ENCODE peak calls at places on chromosomes 1 and 21, in six cellular contexts. D, P, T, H, Y and S are unnamed samples.

GRCh38 chr1:112971006-112971405 is 15.0 kb upstream of the SLC16A1 start:
- DNase-seq in T (no peak), Y (no peak), P (no peak), H (no peak), D (no peak), S (no peak)

GRCh38 chr1:217910791-217911320 is 279.7 kb downstream of the SPATA17 start:
- DNase-seq in P (no peak), D (no peak), H (no peak), Y (no peak), T (no peak), S (no peak)

GRCh38 chr1:87942165-87942564 is 613.5 kb downstream of the LMO4 start:
- DNase-seq in T (no peak), Y (peak; percentile 58), P (peak; percentile 15), H (peak; percentile 15), D (no peak), S (no peak)

GRCh38 chr1:117821782-117822447 is 107.5 kb downstream of the GDAP2 start:
- DNase-seq in T (peak; percentile 44), H (no peak), Y (no peak), P (peak; percentile 94), D (no peak), S (peak; percentile 95)

GRCh38 chr1:46001087-46001785 is 131.2 kb downstream of the PIK3R3 start:
- DNase-seq in D (no peak), T (no peak), P (peak; percentile 36), H (no peak), Y (no peak), S (no peak)

GRCh38 chr1:153527023-153527724 is 8.6 kb downstream of the S100A6 start:
- DNase-seq in P (peak; percentile 98), D (no peak), T (no peak), Y (no peak), H (no peak), S (peak; percentile 98)

GRCh38 chr21:25871566-25871965 is 136.8 kb downstream of the GABPA start:
- DNase-seq in P (peak; percentile 33), Y (no peak), H (no peak), T (no peak), D (no peak), S (peak; percentile 21)

GRCh38 chr1:70486676-70487470 is 75.8 kb downstream of the CTH start:
- DNase-seq in Y (no peak), D (no peak), H (no peak), T (peak; percentile 18), P (peak; percentile 77), S (peak; percentile 26)

GRCh38 chr1:224300346-224300745 is 29.6 kb downstream of the NVL start:
- DNase-seq in P (peak; percentile 84), D (no peak), Y (no peak), T (no peak), H (no peak), S (peak; percentile 90)

GRCh38 chr1:151266315-151266714 is 11.8 kb downstream of the PSMD4 start:
- DNase-seq in P (no peak), Y (no peak), H (no peak), D (no peak), T (no peak), S (no peak)

GRCh38 chr1:86394416-86394815 is 1.7 kb downstream of the ODF2L start:
- DNase-seq in H (no peak), Y (no peak), D (no peak), T (no peak), P (peak; percentile 14), S (no peak)

GRCh38 chr1:47013239-47013638 is 10.2 kb upstream of the CYP4X1 start:
- DNase-seq in P (no peak), D (no peak), H (no peak), T (no peak), Y (no peak), S (peak; percentile 74)

GRCh38 chr1:166391677-166392076 is 224.9 kb upstream of the FAM78B start:
- DNase-seq in T (no peak), P (peak; percentile 2), Y (no peak), D (no peak), H (no peak), S (no peak)

GRCh38 chr21:26846036-26846931 is 1.1 kb upstream of the ADAMTS1 start:
- DNase-seq in T (peak; percentile 93), D (peak; percentile 78), P (peak; percentile 69), Y (peak; percentile 91), H (peak; percentile 76), S (peak; percentile 49)

GRCh38 chr1:76868154-76868882 is 1.0 kb downstream of the ST6GALNAC5 start:
- DNase-seq in Y (peak; percentile 54), H (no peak), T (no peak), P (peak; percentile 23), D (peak; percentile 31), S (peak; percentile 21)

GRCh38 chr1:180178511-180179161 is 24.0 kb downstream of the QSOX1 start:
- DNase-seq in P (peak; percentile 58), Y (peak; percentile 75), D (peak; percentile 68), H (no peak), T (peak; percentile 55), S (peak; percentile 72)

GRCh38 chr1:167447521-167448136 is 70.7 kb downstream of the CD247 start:
- DNase-seq in T (no peak), H (no peak), D (no peak), Y (no peak), P (peak; percentile 82), S (peak; percentile 60)

GRCh38 chr1:112849425-112849966 is 106.5 kb downstream of the SLC16A1 start:
- DNase-seq in T (no peak), Y (no peak), H (no peak), P (peak; percentile 38), D (peak; percentile 23), S (peak; percentile 52)

GRCh38 chr1:201790261-201790660 is 38.7 kb upstream of the IPO9 start:
- DNase-seq in H (no peak), Y (no peak), P (peak; percentile 58), T (no peak), D (no peak), S (peak; percentile 50)

GRCh38 chr1:70714149-70714548 is 303.1 kb downstream of the CTH start:
- DNase-seq in D (no peak), Y (no peak), H (no peak), T (no peak), P (no peak), S (no peak)

GRCh38 chr1:150613061-150613920 is 16.1 kb downstream of the ENSA start:
- DNase-seq in H (no peak), Y (no peak), T (peak; percentile 51), P (peak; percentile 85), D (no peak), S (peak; percentile 98)

GRCh38 chr1:112557385-112557784 is 48.6 kb downstream of the WNT2B start:
- DNase-seq in P (peak; percentile 5), T (no peak), Y (no peak), H (no peak), D (no peak), S (peak; percentile 17)

GRCh38 chr1:60833173-60833572 is 249.2 kb upstream of the NFIA start:
- DNase-seq in P (no peak), H (no peak), D (no peak), T (peak; percentile 18), Y (no peak), S (no peak)

GRCh38 chr1:8358897-8359616 is 41.1 kb downstream of the SLC45A1 start:
- DNase-seq in Y (peak; percentile 54), P (no peak), T (no peak), D (no peak), H (no peak), S (no peak)

GRCh38 chr1:100526894-100527293 is 11.0 kb upstream of the GPR88 start:
- DNase-seq in D (no peak), P (no peak), T (no peak), Y (no peak), H (no peak), S (no peak)

GRCh38 chr1:100528861-100529260 is 9.1 kb upstream of the GPR88 start:
- DNase-seq in Y (no peak), P (no peak), T (no peak), D (no peak), H (no peak), S (no peak)

GRCh38 chr1:100524355-100524754 is 13.6 kb upstream of the GPR88 start:
- DNase-seq in P (no peak), D (no peak), Y (no peak), T (no peak), H (no peak), S (no peak)

GRCh38 chr1:100517517-100517916 is 20.4 kb upstream of the GPR88 start:
- DNase-seq in P (no peak), Y (no peak), D (no peak), T (no peak), H (no peak), S (no peak)

GRCh38 chr1:100523038-100523649 is 14.8 kb upstream of the GPR88 start:
- DNase-seq in P (no peak), Y (no peak), T (no peak), D (no peak), H (no peak), S (no peak)
- TF ChIP-seq CTCF in P (no peak), Y (no peak), T (no peak), D (no peak), H (no peak), S (no peak)

DNA sequence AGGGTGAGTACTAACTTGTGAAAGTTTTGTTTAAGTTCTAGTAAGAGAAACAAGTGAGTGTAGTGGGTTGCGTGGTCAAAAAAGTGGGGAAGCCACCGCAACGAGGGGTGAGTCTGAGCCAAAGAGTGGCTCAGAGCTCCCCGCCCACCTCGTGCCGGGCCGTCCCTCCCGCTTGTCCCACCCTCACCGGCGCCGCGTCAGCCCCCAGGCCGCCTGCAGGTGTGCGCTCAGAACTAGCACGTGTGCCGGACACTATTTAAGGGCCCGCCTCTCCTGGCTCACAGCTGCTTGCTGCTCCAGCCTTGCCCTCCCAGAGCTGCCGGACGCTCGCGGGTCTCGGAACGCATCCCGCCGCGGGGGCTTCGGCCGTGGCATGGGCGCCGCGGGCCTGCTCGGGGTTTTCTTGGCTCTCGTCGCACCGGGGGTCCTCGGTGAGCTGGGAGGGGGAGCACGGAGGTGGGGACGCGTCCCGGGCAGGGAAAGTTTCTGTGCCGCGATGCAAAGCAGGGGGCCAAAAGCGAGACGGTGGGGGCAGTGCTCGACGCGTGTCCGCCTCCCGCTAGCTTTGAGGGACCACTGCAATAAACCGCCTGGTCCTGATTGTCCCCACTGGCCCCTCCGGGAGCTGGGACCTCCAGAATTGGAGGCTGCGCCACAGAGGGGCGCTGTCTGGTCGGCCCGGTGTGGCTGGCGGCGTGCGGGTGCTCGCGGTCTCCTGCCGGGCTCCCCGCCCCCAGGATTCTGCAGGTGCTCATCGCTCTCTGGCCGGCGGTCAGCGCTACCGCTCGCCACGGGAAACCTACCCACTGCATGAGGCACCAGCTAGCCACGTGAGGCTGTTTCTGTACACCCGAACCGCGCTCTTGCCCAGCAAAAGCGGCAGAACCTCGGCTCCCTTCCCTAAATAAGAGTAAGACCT is at the start of gene CR2:
- DNase-seq in P (peak; percentile 59), Y (peak; percentile 56), T (peak; percentile 16), D (peak; percentile 62), H (no peak), S (peak; percentile 72)
- TF ChIP-seq CTCF in P (no peak), Y (no peak), T (no peak), D (peak; percentile 12), H (no peak), S (no peak)

GRCh38 chr1:64203420-64203819 is at the start of gene UBE2U:
- DNase-seq in T (no peak), D (no peak), H (no peak), Y (peak; percentile 53), P (no peak), S (no peak)

GRCh38 chr1:64212023-64212422 is 8.6 kb downstream of the UBE2U start:
- DNase-seq in T (no peak), H (no peak), Y (no peak), D (no peak), P (peak; percentile 9), S (no peak)

GRCh38 chr1:64209221-64209620 is 5.8 kb downstream of the UBE2U start:
- DNase-seq in Y (no peak), T (no peak), H (no peak), P (no peak), D (no peak), S (no peak)
- TF ChIP-seq CTCF in Y (no peak), T (no peak), H (no peak), P (no peak), D (no peak), S (no peak)

GRCh38 chr1:239958063-239958462 is 133.6 kb upstream of the FMN2 start:
- DNase-seq in D (no peak), H (no peak), Y (no peak), T (no peak), P (no peak), S (no peak)
- TF ChIP-seq CTCF in D (no peak), H (no peak), Y (no peak), T (no peak), P (no peak), S (no peak)